ENCODE peak calls at places on chromosomes 11 and 22, in six cellular contexts. One of them, this sample, is unnamed.

GRCh38 chr11:37322333-37323194 is 724.5 kb upstream of the RAG2 start:
- DNase-seq in H9: no peak
- DNase-seq in IMR-90: no peak
- DNase-seq in mesenchymal stem cell: no peak
- DNase-seq in H1: no peak
- DNase-seq in trophoblast cell: no peak
- DNase-seq in this sample: no peak

GRCh38 chr22:48241658-48242057 is 1479.2 kb downstream of the TBC1D22A start:
- DNase-seq in H9: peak
- DNase-seq in IMR-90: no peak
- DNase-seq in mesenchymal stem cell: no peak
- DNase-seq in H1: no peak
- DNase-seq in trophoblast cell: no peak
- DNase-seq in this sample: no peak

GRCh38 chr11:1437500-1437899 is 47.8 kb downstream of the BRSK2 start:
- DNase-seq in H9: no peak
- DNase-seq in IMR-90: peak
- DNase-seq in mesenchymal stem cell: peak
- DNase-seq in H1: no peak
- DNase-seq in trophoblast cell: no peak
- DNase-seq in this sample: no peak

GRCh38 chr11:45147017-45147728 is 734 bp downstream of the PRDM11 start:
- DNase-seq in H9: peak
- DNase-seq in IMR-90: peak
- DNase-seq in mesenchymal stem cell: peak
- DNase-seq in H1: peak
- DNase-seq in trophoblast cell: peak
- DNase-seq in this sample: peak

GRCh38 chr11:66718320-66718971 is 10.6 kb downstream of the SPTBN2 start:
- DNase-seq in H9: peak
- DNase-seq in IMR-90: no peak
- DNase-seq in mesenchymal stem cell: no peak
- DNase-seq in H1: no peak
- DNase-seq in trophoblast cell: no peak
- DNase-seq in this sample: no peak

GRCh38 chr22:43042101-43042780 is 27.3 kb upstream of the PACSIN2 start:
- DNase-seq in H9: no peak
- DNase-seq in IMR-90: peak
- DNase-seq in mesenchymal stem cell: no peak
- DNase-seq in H1: no peak
- DNase-seq in trophoblast cell: no peak
- DNase-seq in this sample: no peak

GRCh38 chr22:50578776-50579310 is 616 bp upstream of the CPT1B start:
- DNase-seq in H9: no peak
- DNase-seq in IMR-90: no peak
- DNase-seq in mesenchymal stem cell: no peak
- DNase-seq in H1: no peak
- DNase-seq in trophoblast cell: no peak
- DNase-seq in this sample: no peak

GRCh38 chr22:49084203-49084602 is 743.5 kb downstream of the BRD1 start:
- DNase-seq in H9: peak
- DNase-seq in IMR-90: no peak
- DNase-seq in mesenchymal stem cell: no peak
- DNase-seq in H1: no peak
- DNase-seq in trophoblast cell: no peak
- DNase-seq in this sample: no peak

GRCh38 chr11:67309166-67309565 is 5.8 kb downstream of the SSH3 start:
- DNase-seq in H9: no peak
- DNase-seq in IMR-90: no peak
- DNase-seq in mesenchymal stem cell: no peak
- DNase-seq in H1: no peak
- DNase-seq in trophoblast cell: no peak
- DNase-seq in this sample: no peak

GRCh38 chr11:75239551-75240290 is 853 bp upstream of the TPBGL start:
- DNase-seq in H9: no peak
- DNase-seq in IMR-90: no peak
- DNase-seq in mesenchymal stem cell: no peak
- DNase-seq in H1: no peak
- DNase-seq in trophoblast cell: no peak
- DNase-seq in this sample: no peak

GRCh38 chr11:1546536-1547466 is 25.3 kb downstream of the DUSP8 start:
- DNase-seq in H9: peak
- DNase-seq in IMR-90: peak
- DNase-seq in mesenchymal stem cell: peak
- DNase-seq in H1: no peak
- DNase-seq in trophoblast cell: no peak
- DNase-seq in this sample: peak

GRCh38 chr11:30991376-30991775 is 378.2 kb downstream of the DCDC1 start:
- DNase-seq in H9: no peak
- DNase-seq in IMR-90: no peak
- DNase-seq in mesenchymal stem cell: no peak
- DNase-seq in H1: no peak
- DNase-seq in trophoblast cell: no peak
- DNase-seq in this sample: no peak

GRCh38 chr11:111166655-111167054 is 78.9 kb upstream of the POU2AF2 start:
- DNase-seq in H9: no peak
- DNase-seq in IMR-90: peak
- DNase-seq in mesenchymal stem cell: no peak
- DNase-seq in H1: no peak
- DNase-seq in trophoblast cell: no peak
- DNase-seq in this sample: no peak

GRCh38 chr11:68016904-68017817 is 7.0 kb downstream of the ALDH3B1 start:
- DNase-seq in H9: no peak
- DNase-seq in IMR-90: no peak
- DNase-seq in mesenchymal stem cell: no peak
- DNase-seq in H1: no peak
- DNase-seq in trophoblast cell: no peak
- DNase-seq in this sample: no peak

GRCh38 chr11:118621071-118621815 is 13.8 kb downstream of the PHLDB1 start:
- DNase-seq in H9: peak
- DNase-seq in IMR-90: peak
- DNase-seq in mesenchymal stem cell: peak
- DNase-seq in H1: no peak
- DNase-seq in trophoblast cell: peak
- DNase-seq in this sample: no peak

GRCh38 chr22:20577045-20577444 is 69.6 kb downstream of the MED15 start:
- DNase-seq in H9: no peak
- DNase-seq in IMR-90: no peak
- DNase-seq in mesenchymal stem cell: no peak
- DNase-seq in H1: no peak
- DNase-seq in trophoblast cell: no peak
- DNase-seq in this sample: no peak

GRCh38 chr11:92820860-92821259 is 148.6 kb upstream of the MTNR1B start:
- DNase-seq in H9: no peak
- DNase-seq in IMR-90: no peak
- DNase-seq in mesenchymal stem cell: no peak
- DNase-seq in H1: no peak
- DNase-seq in trophoblast cell: no peak
- DNase-seq in this sample: no peak
- H3K14ac ChIP-seq in H9: no peak
- H3K14ac ChIP-seq in IMR-90: no peak
- H3K14ac ChIP-seq in mesenchymal stem cell: no peak
- H3K14ac ChIP-seq in H1: no peak
- H3K14ac ChIP-seq in trophoblast cell: no peak
- H3K14ac ChIP-seq in this sample: no peak

GRCh38 chr11:117011541-117011908 is 86.7 kb downstream of the SIK3 start:
- DNase-seq in H9: no peak
- DNase-seq in IMR-90: no peak
- DNase-seq in mesenchymal stem cell: no peak
- DNase-seq in H1: no peak
- DNase-seq in trophoblast cell: no peak
- DNase-seq in this sample: no peak
- H3K9ac ChIP-seq in H9: no peak
- H3K9ac ChIP-seq in IMR-90: no peak
- H3K9ac ChIP-seq in mesenchymal stem cell: peak
- H3K9ac ChIP-seq in H1: no peak
- H3K9ac ChIP-seq in trophoblast cell: no peak
- H3K9ac ChIP-seq in this sample: no peak

GRCh38 chr22:38296372-38296771 is 20.9 kb downstream of the CSNK1E start:
- DNase-seq in H9: no peak
- DNase-seq in IMR-90: no peak
- DNase-seq in mesenchymal stem cell: no peak
- DNase-seq in H1: no peak
- DNase-seq in trophoblast cell: no peak
- DNase-seq in this sample: no peak

GRCh38 chr22:38294193-38294592 is 21.4 kb upstream of the TMEM184B start:
- DNase-seq in H9: no peak
- DNase-seq in IMR-90: no peak
- DNase-seq in mesenchymal stem cell: no peak
- DNase-seq in H1: no peak
- DNase-seq in trophoblast cell: no peak
- DNase-seq in this sample: no peak

GRCh38 chr22:38295339-38295738 is 21.9 kb downstream of the CSNK1E start:
- DNase-seq in H9: no peak
- DNase-seq in IMR-90: no peak
- DNase-seq in mesenchymal stem cell: no peak
- DNase-seq in H1: no peak
- DNase-seq in trophoblast cell: no peak
- DNase-seq in this sample: no peak

GRCh38 chr22:38298312-38299000 is 18.8 kb downstream of the CSNK1E start:
- DNase-seq in H9: peak
- DNase-seq in IMR-90: peak
- DNase-seq in mesenchymal stem cell: peak
- DNase-seq in H1: no peak
- DNase-seq in trophoblast cell: peak
- DNase-seq in this sample: no peak

DNA sequence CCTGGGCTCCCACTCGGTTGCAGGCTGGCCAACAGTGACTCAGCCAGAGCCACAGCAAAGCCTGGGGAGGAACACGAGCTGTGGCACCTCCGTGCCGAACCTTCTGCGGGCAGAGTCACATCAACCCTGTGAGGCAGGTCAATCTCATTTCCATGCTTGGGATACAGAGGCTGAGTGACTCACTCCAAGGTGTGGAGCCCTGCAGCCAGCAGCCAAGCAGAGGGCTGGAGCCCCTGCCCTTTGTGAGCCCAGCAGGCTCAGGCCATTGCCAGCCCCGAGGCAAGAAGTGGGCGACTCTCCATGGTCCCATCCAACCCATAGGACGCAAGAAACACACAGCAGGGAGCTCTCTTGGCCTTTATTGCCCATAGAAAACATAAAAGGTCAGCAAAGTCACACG is 21.4 kb downstream of the CSNK1E start:
- DNase-seq in H9: no peak
- DNase-seq in IMR-90: no peak
- DNase-seq in mesenchymal stem cell: no peak
- DNase-seq in H1: no peak
- DNase-seq in trophoblast cell: peak
- DNase-seq in this sample: no peak
- H3K14ac ChIP-seq in H9: no peak
- H3K14ac ChIP-seq in IMR-90: no peak
- H3K14ac ChIP-seq in mesenchymal stem cell: no peak
- H3K14ac ChIP-seq in H1: no peak
- H3K14ac ChIP-seq in trophoblast cell: no peak
- H3K14ac ChIP-seq in this sample: no peak

DNA sequence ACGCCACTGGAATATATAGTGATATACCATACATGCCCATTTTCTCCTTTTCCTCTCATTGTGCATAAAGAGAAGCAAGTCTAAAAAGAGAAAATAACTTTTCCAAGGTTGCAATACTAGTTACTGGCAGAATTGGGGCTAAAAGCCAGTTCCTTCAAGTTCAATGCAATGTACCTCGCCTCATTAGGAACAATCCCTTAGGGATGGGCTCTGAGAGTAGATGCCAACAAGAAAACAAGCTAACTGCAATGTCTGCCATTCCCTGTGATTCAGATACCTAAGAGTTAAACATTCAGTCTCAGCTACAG is 114.3 kb downstream of the RBFOX2 start:
- DNase-seq in H9: no peak
- DNase-seq in IMR-90: no peak
- DNase-seq in mesenchymal stem cell: no peak
- DNase-seq in H1: no peak
- DNase-seq in trophoblast cell: no peak
- DNase-seq in this sample: no peak
- H3K9ac ChIP-seq in H9: no peak
- H3K9ac ChIP-seq in IMR-90: peak
- H3K9ac ChIP-seq in mesenchymal stem cell: peak
- H3K9ac ChIP-seq in H1: no peak
- H3K9ac ChIP-seq in trophoblast cell: no peak
- H3K9ac ChIP-seq in this sample: no peak

This sample was measured in neuronal stem cell.